ENCODE peak calls at places on chromosomes 3 and 15, in six cellular contexts. Z, A, P, G, D and Y are unnamed samples.

GRCh38 chr15:42273900-42274692 is 863 bp upstream of the TMEM87A start:
- DNase-seq in D (peak), Z (no peak), P (peak), G (no peak), A (peak), Y (peak)

GRCh38 chr3:8490079-8490552 is 11.5 kb upstream of the LMCD1 start:
- DNase-seq in P (no peak), D (no peak), Z (no peak), G (no peak), A (no peak), Y (no peak)

GRCh38 chr3:81716870-81717509 is 44.5 kb downstream of the GBE1 start:
- DNase-seq in G (no peak), P (no peak), Z (no peak), A (no peak), D (no peak), Y (no peak)

GRCh38 chr3:135860761-135861160 is 104.8 kb upstream of the PPP2R3A start:
- DNase-seq in Z (no peak), G (no peak), A (no peak), D (no peak), P (no peak), Y (no peak)

GRCh38 chr15:51675234-51675633 is 6.1 kb upstream of the SCG3 start:
- DNase-seq in G (no peak), A (no peak), P (no peak), D (no peak), Z (no peak), Y (no peak)

GRCh38 chr3:52070724-52071621 is 14.6 kb upstream of the DUSP7 start:
- DNase-seq in P (peak), D (no peak), A (no peak), Z (no peak), G (no peak), Y (peak)

GRCh38 chr15:34721802-34722795 is 32.7 kb downstream of the GJD2 start:
- DNase-seq in Z (peak), A (peak), P (peak), G (peak), D (no peak), Y (peak)

GRCh38 chr3:8709287-8709686 is 24.3 kb upstream of the CAV3 start:
- DNase-seq in G (no peak), A (no peak), Z (no peak), D (no peak), P (no peak), Y (no peak)

GRCh38 chr3:127039719-127040118 is 56.8 kb downstream of the PLXNA1 start:
- DNase-seq in P (no peak), A (no peak), G (no peak), Z (no peak), D (no peak), Y (no peak)

GRCh38 chr3:114223146-114223545 is 14.2 kb downstream of the ZNF80 start:
- DNase-seq in G (no peak), P (no peak), Z (no peak), D (no peak), A (no peak), Y (peak)
- TF ChIP-seq MAX in G (no peak), P (no peak), Z (no peak), D (no peak), A (no peak), Y (no peak)

GRCh38 chr3:110754207-110754916 is 317.3 kb upstream of the NECTIN3 start:
- DNase-seq in Z (no peak), D (no peak), A (no peak), P (no peak), G (no peak), Y (no peak)
- TF ChIP-seq MAX in Z (no peak), D (no peak), A (no peak), P (no peak), G (no peak), Y (no peak)

DNA sequence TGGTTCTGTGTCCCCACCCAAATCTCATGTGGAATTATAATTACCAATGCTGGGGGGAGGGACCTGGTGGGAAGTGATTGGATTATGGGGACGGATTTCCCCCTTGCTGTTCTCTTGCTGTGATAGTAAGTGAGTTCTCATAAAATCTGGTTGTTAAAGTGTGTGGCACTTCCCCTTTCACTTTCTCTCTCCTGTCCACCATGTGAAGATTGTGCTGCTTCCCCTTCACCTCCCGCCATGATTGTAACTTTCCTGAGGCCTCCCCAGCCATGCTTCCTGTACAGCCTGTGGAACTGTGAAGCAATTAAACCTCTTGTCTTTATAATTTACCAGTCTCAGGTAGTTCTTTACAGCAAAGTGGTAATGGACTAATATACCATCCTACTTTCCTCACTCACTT is 289.6 kb downstream of the EFHB start:
- DNase-seq in D (no peak), Z (no peak), A (no peak), P (no peak), G (no peak), Y (no peak)
- TF ChIP-seq MAX in D (no peak), Z (no peak), A (no peak), P (no peak), G (no peak), Y (no peak)

DNA sequence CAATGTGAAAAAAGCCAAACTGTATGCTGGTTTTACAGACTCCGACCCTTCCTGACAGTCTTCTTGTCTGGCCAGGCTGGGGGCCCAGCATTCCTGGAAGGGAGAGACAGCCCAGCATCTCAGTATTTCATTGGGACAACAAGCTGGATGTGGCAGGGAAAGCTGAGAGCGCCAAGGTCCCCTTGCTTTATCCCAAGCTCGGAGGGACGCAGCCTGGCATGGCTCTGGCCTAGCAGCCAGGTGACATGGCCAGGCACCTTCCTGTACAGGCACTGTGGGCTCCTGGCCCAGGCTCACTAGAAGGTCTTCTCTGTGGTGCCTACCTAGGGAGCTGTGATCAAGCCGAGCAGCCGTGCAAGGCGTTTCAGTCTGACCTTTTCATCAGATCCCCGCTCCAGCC is 33.0 kb downstream of the UMPS start:
- DNase-seq in D (no peak), P (no peak), Z (no peak), A (no peak), G (no peak), Y (no peak)
- TF ChIP-seq MAX in D (no peak), P (no peak), Z (no peak), A (no peak), G (no peak), Y (no peak)

DNA sequence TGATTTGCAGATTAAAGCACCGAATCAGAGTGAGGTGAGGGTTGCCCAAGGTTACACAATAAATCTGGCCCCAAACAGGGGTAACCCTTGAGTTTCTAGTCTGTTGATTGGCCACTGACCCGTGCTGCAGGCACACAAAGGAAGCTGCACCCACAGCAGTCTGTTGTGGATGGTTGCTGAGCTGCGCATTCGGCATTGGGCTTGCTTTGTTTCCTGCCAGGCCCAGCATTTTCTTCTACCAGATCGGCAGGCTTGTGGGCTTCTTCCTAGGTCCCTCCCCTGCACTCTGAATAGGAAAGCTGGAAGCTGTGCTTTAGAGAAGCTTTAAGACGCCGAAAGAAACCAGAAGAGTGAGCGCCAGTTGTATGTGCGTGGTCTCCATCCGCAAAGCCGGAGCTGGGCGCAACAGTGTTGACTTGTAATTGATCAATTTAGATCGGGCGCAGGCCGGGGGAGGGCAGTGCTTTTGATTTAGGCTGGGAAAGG is 12.1 kb downstream of the B3GNT5 start:
- DNase-seq in Z (no peak), G (no peak), D (no peak), A (peak), P (no peak), Y (no peak)
- TF ChIP-seq MAX in Z (peak), G (no peak), D (no peak), A (no peak), P (no peak), Y (no peak)